ENCODE peak calls at places on chromosomes 3 and 15, in five cellular contexts. L is CD4-positive, alpha-beta T cell; V is aorta; P is memory B cell; R is NCI-H69. A is an unnamed sample.

GRCh38 chr3:23945903-23946751 is 1.0 kb downstream of the NR1D2 start:
- DNase-seq in L (peak; percentile 97), V (peak; percentile 99), P (peak; percentile 96), R (peak; percentile 97), A (peak; percentile 95)

GRCh38 chr15:68979036-68979435 is 35.5 kb upstream of the NOX5 start:
- DNase-seq in L (no peak), V (no peak), P (no peak), R (no peak), A (no peak)

GRCh38 chr3:127059032-127059560 is 76.2 kb downstream of the PLXNA1 start:
- DNase-seq in L (no peak), V (no peak), P (no peak), R (no peak), A (no peak)

GRCh38 chr15:85406916-85407315 is 26.5 kb downstream of the AKAP13 start:
- DNase-seq in L (no peak), V (no peak), P (no peak), R (no peak), A (no peak)

GRCh38 chr15:42368096-42368495 is 8.8 kb downstream of the CAPN3 start:
- DNase-seq in L (no peak), V (no peak), P (no peak), R (no peak), A (no peak)

GRCh38 chr15:90471769-90472168 is 58.0 kb upstream of the CRTC3 start:
- DNase-seq in L (no peak), V (no peak), P (no peak), R (no peak), A (no peak)

GRCh38 chr15:48888836-48889235 is 10.9 kb downstream of the EID1 start:
- DNase-seq in L (no peak), V (no peak), P (no peak), R (no peak), A (no peak)

GRCh38 chr3:156483426-156483825 is 71.5 kb downstream of the SSR3 start:
- DNase-seq in L (no peak), V (no peak), P (no peak), R (no peak), A (peak; percentile 33)

GRCh38 chr3:27978440-27978839 is 256.3 kb upstream of the EOMES start:
- DNase-seq in L (no peak), V (no peak), P (no peak), R (no peak), A (no peak)

GRCh38 chr15:67508367-67508766 is 12.6 kb upstream of the C15orf61 start:
- DNase-seq in L (no peak), V (no peak), P (no peak), R (no peak), A (no peak)

GRCh38 chr15:32956006-32956405 is 238.2 kb downstream of the GREM1 start:
- DNase-seq in L (no peak), V (no peak), P (no peak), R (peak; percentile 88), A (peak; percentile 40)

GRCh38 chr3:47299396-47300318 is 16.9 kb downstream of the KLHL18 start:
- DNase-seq in L (no peak), V (no peak), P (no peak), R (no peak), A (no peak)

GRCh38 chr3:3464131-3464530 is 284.6 kb upstream of the CRBN start:
- DNase-seq in L (no peak), V (no peak), P (no peak), R (no peak), A (no peak)

GRCh38 chr3:62600033-62600432 is 226.7 kb upstream of the FEZF2 start:
- DNase-seq in L (no peak), V (no peak), P (no peak), R (peak; percentile 46), A (no peak)